ENCODE peak calls at places on chromosomes 6 and 20, in eight cellular contexts. One of them, this sample, is unnamed.

GRCh38 chr6:168326294-168327261 is 7.0 kb upstream of the DACT2 start:
- DNase-seq in CD8-positive, alpha-beta T cell: no peak
- DNase-seq in left lung: no peak
- DNase-seq in brain microvascular endothelial cell: peak; percentile 33
- DNase-seq in dorsolateral prefrontal cortex: no peak
- DNase-seq in AG10803: no peak
- DNase-seq in breast epithelium: no peak
- DNase-seq in upper lobe of left lung: no peak
- DNase-seq in this sample: no peak

GRCh38 chr6:107977283-107977682 is 19.3 kb upstream of the SEC63 start:
- DNase-seq in CD8-positive, alpha-beta T cell: no peak
- DNase-seq in left lung: no peak
- DNase-seq in brain microvascular endothelial cell: peak; percentile 18
- DNase-seq in dorsolateral prefrontal cortex: no peak
- DNase-seq in AG10803: peak; percentile 46
- DNase-seq in breast epithelium: no peak
- DNase-seq in upper lobe of left lung: no peak
- DNase-seq in this sample: no peak

GRCh38 chr6:152552616-152553209 is 84.4 kb downstream of the SYNE1 start:
- DNase-seq in CD8-positive, alpha-beta T cell: peak; percentile 26
- DNase-seq in left lung: peak; percentile 64
- DNase-seq in brain microvascular endothelial cell: peak; percentile 65
- DNase-seq in dorsolateral prefrontal cortex: peak; percentile 68
- DNase-seq in AG10803: peak; percentile 70
- DNase-seq in breast epithelium: no peak
- DNase-seq in upper lobe of left lung: peak; percentile 79
- DNase-seq in this sample: peak; percentile 64

GRCh38 chr6:3022765-3023662 is 23.3 kb downstream of the NQO2 start:
- DNase-seq in CD8-positive, alpha-beta T cell: no peak
- DNase-seq in left lung: no peak
- DNase-seq in brain microvascular endothelial cell: peak; percentile 2
- DNase-seq in dorsolateral prefrontal cortex: no peak
- DNase-seq in AG10803: peak; percentile 26
- DNase-seq in breast epithelium: no peak
- DNase-seq in upper lobe of left lung: peak; percentile 56
- DNase-seq in this sample: peak; percentile 19

GRCh38 chr6:12024715-12025434 is 12.8 kb downstream of the HIVEP1 start:
- DNase-seq in CD8-positive, alpha-beta T cell: no peak
- DNase-seq in left lung: no peak
- DNase-seq in brain microvascular endothelial cell: peak; percentile 42
- DNase-seq in dorsolateral prefrontal cortex: no peak
- DNase-seq in AG10803: peak; percentile 65
- DNase-seq in breast epithelium: no peak
- DNase-seq in upper lobe of left lung: no peak
- DNase-seq in this sample: no peak

GRCh38 chr20:36468149-36469000 is 72.9 kb upstream of the MYL9 start:
- DNase-seq in CD8-positive, alpha-beta T cell: no peak
- DNase-seq in left lung: no peak
- DNase-seq in brain microvascular endothelial cell: no peak
- DNase-seq in dorsolateral prefrontal cortex: peak; percentile 11
- DNase-seq in AG10803: no peak
- DNase-seq in breast epithelium: no peak
- DNase-seq in upper lobe of left lung: no peak
- DNase-seq in this sample: no peak

GRCh38 chr6:154252676-154253075 is 103.9 kb downstream of the IPCEF1 start:
- DNase-seq in CD8-positive, alpha-beta T cell: no peak
- DNase-seq in left lung: no peak
- DNase-seq in brain microvascular endothelial cell: no peak
- DNase-seq in dorsolateral prefrontal cortex: no peak
- DNase-seq in AG10803: peak; percentile 6
- DNase-seq in breast epithelium: no peak
- DNase-seq in upper lobe of left lung: no peak
- DNase-seq in this sample: no peak

GRCh38 chr20:13017235-13017634 is 8.5 kb downstream of the SPTLC3 start:
- DNase-seq in CD8-positive, alpha-beta T cell: no peak
- DNase-seq in left lung: no peak
- DNase-seq in brain microvascular endothelial cell: peak; percentile 29
- DNase-seq in dorsolateral prefrontal cortex: no peak
- DNase-seq in AG10803: peak; percentile 19
- DNase-seq in breast epithelium: no peak
- DNase-seq in upper lobe of left lung: no peak
- DNase-seq in this sample: no peak

GRCh38 chr6:138188278-138188923 is 26.7 kb downstream of the ARFGEF3 start:
- DNase-seq in CD8-positive, alpha-beta T cell: no peak
- DNase-seq in left lung: no peak
- DNase-seq in brain microvascular endothelial cell: no peak
- DNase-seq in dorsolateral prefrontal cortex: no peak
- DNase-seq in AG10803: no peak
- DNase-seq in breast epithelium: no peak
- DNase-seq in upper lobe of left lung: no peak
- DNase-seq in this sample: no peak

GRCh38 chr6:42482126-42482525 is 30.4 kb upstream of the TRERF1 start:
- DNase-seq in CD8-positive, alpha-beta T cell: no peak
- DNase-seq in left lung: no peak
- DNase-seq in brain microvascular endothelial cell: no peak
- DNase-seq in dorsolateral prefrontal cortex: no peak
- DNase-seq in AG10803: no peak
- DNase-seq in breast epithelium: no peak
- DNase-seq in upper lobe of left lung: no peak
- DNase-seq in this sample: no peak

GRCh38 chr6:159056432-159056831 is 11.6 kb upstream of the TAGAP start:
- DNase-seq in CD8-positive, alpha-beta T cell: no peak
- DNase-seq in left lung: no peak
- DNase-seq in brain microvascular endothelial cell: no peak
- DNase-seq in dorsolateral prefrontal cortex: no peak
- DNase-seq in AG10803: no peak
- DNase-seq in breast epithelium: no peak
- DNase-seq in upper lobe of left lung: no peak
- DNase-seq in this sample: no peak

GRCh38 chr6:137001287-137001976 is 43.3 kb downstream of the IL20RA start:
- DNase-seq in CD8-positive, alpha-beta T cell: no peak
- DNase-seq in left lung: no peak
- DNase-seq in brain microvascular endothelial cell: no peak
- DNase-seq in dorsolateral prefrontal cortex: no peak
- DNase-seq in AG10803: no peak
- DNase-seq in breast epithelium: no peak
- DNase-seq in upper lobe of left lung: no peak
- DNase-seq in this sample: no peak

GRCh38 chr6:73451166-73452106 is 661 bp downstream of the CGAS start:
- DNase-seq in CD8-positive, alpha-beta T cell: peak; percentile 54
- DNase-seq in left lung: peak; percentile 62
- DNase-seq in brain microvascular endothelial cell: peak; percentile 25
- DNase-seq in dorsolateral prefrontal cortex: no peak
- DNase-seq in AG10803: peak; percentile 49
- DNase-seq in breast epithelium: no peak
- DNase-seq in upper lobe of left lung: peak; percentile 63
- DNase-seq in this sample: peak; percentile 39

GRCh38 chr6:23650676-23651075 is 475.3 kb upstream of the NRSN1 start:
- DNase-seq in CD8-positive, alpha-beta T cell: no peak
- DNase-seq in left lung: no peak
- DNase-seq in brain microvascular endothelial cell: no peak
- DNase-seq in dorsolateral prefrontal cortex: no peak
- DNase-seq in AG10803: no peak
- DNase-seq in breast epithelium: no peak
- DNase-seq in upper lobe of left lung: no peak
- DNase-seq in this sample: no peak

GRCh38 chr6:125882243-125882642 is 74.3 kb upstream of the HINT3 start:
- DNase-seq in CD8-positive, alpha-beta T cell: no peak
- DNase-seq in left lung: no peak
- DNase-seq in brain microvascular endothelial cell: no peak
- DNase-seq in dorsolateral prefrontal cortex: no peak
- DNase-seq in AG10803: no peak
- DNase-seq in breast epithelium: no peak
- DNase-seq in upper lobe of left lung: no peak
- DNase-seq in this sample: no peak

GRCh38 chr6:38495511-38495910 is 144.2 kb downstream of the BTBD9 start:
- DNase-seq in CD8-positive, alpha-beta T cell: no peak
- DNase-seq in left lung: no peak
- DNase-seq in brain microvascular endothelial cell: no peak
- DNase-seq in dorsolateral prefrontal cortex: no peak
- DNase-seq in AG10803: no peak
- DNase-seq in breast epithelium: no peak
- DNase-seq in upper lobe of left lung: no peak
- DNase-seq in this sample: no peak

GRCh38 chr6:33671381-33672072 is 40.0 kb downstream of the UQCC2 start:
- DNase-seq in CD8-positive, alpha-beta T cell: no peak
- DNase-seq in left lung: no peak
- DNase-seq in brain microvascular endothelial cell: no peak
- DNase-seq in dorsolateral prefrontal cortex: no peak
- DNase-seq in AG10803: no peak
- DNase-seq in breast epithelium: no peak
- DNase-seq in upper lobe of left lung: no peak
- DNase-seq in this sample: no peak
- TF ChIP-seq CTCF in CD8-positive, alpha-beta T cell: no peak
- TF ChIP-seq CTCF in left lung: no peak
- TF ChIP-seq CTCF in brain microvascular endothelial cell: no peak
- TF ChIP-seq CTCF in dorsolateral prefrontal cortex: no peak
- TF ChIP-seq CTCF in AG10803: no peak
- TF ChIP-seq CTCF in breast epithelium: no peak
- TF ChIP-seq CTCF in upper lobe of left lung: no peak
- TF ChIP-seq CTCF in this sample: no peak

DNA sequence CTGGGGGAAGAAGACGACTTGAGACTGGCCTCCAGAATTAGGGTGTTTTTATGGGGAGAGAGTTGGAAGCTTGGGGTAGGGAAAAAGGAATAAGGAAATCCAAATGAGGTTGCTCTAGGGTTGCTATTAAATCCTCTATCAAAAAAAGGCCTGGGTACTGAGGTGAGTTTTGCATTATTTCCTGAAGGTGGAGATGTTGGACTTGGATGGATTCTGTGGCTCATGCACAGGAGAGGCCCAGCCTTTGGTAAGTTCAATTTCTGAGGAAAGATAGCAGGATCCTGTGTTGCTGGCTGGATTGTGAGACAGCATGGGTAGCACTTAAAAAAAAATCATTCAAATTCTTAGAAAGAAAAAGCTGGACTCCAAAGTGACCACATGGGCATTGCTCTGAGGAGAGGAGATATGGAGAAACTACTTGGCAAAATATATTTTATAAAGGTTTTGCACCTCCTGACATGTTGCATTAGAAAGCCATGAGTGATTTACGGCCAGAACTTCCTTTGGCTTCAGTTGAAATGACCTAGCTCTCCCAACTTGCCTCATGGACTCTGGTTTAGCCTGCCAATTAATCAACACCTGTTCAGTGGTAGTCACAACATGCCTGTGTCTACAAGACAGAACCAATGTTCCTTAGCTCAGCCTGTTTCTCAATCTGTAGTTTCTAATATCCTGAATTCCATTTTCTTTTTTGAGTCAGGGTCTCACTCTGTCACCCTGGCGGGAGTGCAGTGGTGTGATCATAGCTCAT is 152.1 kb upstream of the RALGAPA2 start:
- DNase-seq in CD8-positive, alpha-beta T cell: no peak
- DNase-seq in left lung: no peak
- DNase-seq in brain microvascular endothelial cell: no peak
- DNase-seq in dorsolateral prefrontal cortex: no peak
- DNase-seq in AG10803: peak; percentile 11
- DNase-seq in breast epithelium: no peak
- DNase-seq in upper lobe of left lung: no peak
- DNase-seq in this sample: no peak
- TF ChIP-seq CTCF in CD8-positive, alpha-beta T cell: no peak
- TF ChIP-seq CTCF in left lung: no peak
- TF ChIP-seq CTCF in brain microvascular endothelial cell: no peak
- TF ChIP-seq CTCF in dorsolateral prefrontal cortex: peak; percentile 38
- TF ChIP-seq CTCF in AG10803: peak; percentile 33
- TF ChIP-seq CTCF in breast epithelium: peak; percentile 12
- TF ChIP-seq CTCF in upper lobe of left lung: no peak
- TF ChIP-seq CTCF in this sample: no peak

DNA sequence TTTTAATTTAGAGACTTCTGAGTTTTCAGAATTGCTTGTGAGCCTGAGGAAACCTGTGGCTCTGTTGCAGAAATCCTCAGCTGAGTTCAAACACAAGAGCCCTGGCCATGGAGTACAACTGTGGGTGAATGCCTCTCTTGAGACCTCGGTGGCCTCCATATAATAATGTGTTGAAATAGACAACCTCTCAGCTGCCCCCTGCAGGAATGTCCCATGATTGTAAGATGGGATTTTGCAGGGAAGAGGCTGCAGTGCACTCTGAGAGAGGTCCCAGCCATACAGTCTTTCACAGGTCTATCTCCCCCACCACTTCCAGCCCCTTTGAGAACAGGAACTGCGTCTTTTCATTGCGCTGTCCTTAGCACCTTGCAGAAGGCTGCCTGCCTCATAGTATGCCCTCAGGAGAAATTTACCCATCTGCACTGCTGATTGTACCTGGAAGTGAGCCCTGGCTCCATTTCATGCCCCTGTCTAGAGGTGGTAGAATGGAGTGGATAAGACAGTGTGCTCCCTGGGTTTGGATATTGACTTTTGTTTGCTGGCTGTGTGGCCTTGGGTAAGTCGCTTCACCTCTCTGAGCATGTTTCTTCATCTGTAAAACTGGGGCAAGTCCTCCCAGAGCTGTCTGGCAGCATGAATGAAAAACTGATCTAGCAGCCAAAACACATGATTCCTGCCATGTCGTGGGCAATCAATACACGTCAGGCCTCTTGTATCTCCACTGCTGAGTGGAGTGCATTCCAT is 16.8 kb upstream of the CDH22 start:
- DNase-seq in CD8-positive, alpha-beta T cell: no peak
- DNase-seq in left lung: no peak
- DNase-seq in brain microvascular endothelial cell: peak; percentile 35
- DNase-seq in dorsolateral prefrontal cortex: no peak
- DNase-seq in AG10803: peak; percentile 10
- DNase-seq in breast epithelium: no peak
- DNase-seq in upper lobe of left lung: no peak
- DNase-seq in this sample: no peak
- TF ChIP-seq CTCF in CD8-positive, alpha-beta T cell: no peak
- TF ChIP-seq CTCF in left lung: no peak
- TF ChIP-seq CTCF in brain microvascular endothelial cell: peak; percentile 69
- TF ChIP-seq CTCF in dorsolateral prefrontal cortex: peak; percentile 16
- TF ChIP-seq CTCF in AG10803: peak; percentile 44
- TF ChIP-seq CTCF in breast epithelium: peak; percentile 11
- TF ChIP-seq CTCF in upper lobe of left lung: no peak
- TF ChIP-seq CTCF in this sample: peak; percentile 20

GRCh38 chr6:24858154-24858801 is 59.6 kb upstream of the ARMH2 start:
- DNase-seq in CD8-positive, alpha-beta T cell: peak; percentile 58
- DNase-seq in left lung: no peak
- DNase-seq in brain microvascular endothelial cell: no peak
- DNase-seq in dorsolateral prefrontal cortex: no peak
- DNase-seq in AG10803: peak; percentile 69
- DNase-seq in breast epithelium: no peak
- DNase-seq in upper lobe of left lung: peak; percentile 54
- DNase-seq in this sample: no peak

GRCh38 chr6:24856954-24857670 is 58.4 kb upstream of the ARMH2 start:
- DNase-seq in CD8-positive, alpha-beta T cell: no peak
- DNase-seq in left lung: no peak
- DNase-seq in brain microvascular endothelial cell: no peak
- DNase-seq in dorsolateral prefrontal cortex: no peak
- DNase-seq in AG10803: no peak
- DNase-seq in breast epithelium: no peak
- DNase-seq in upper lobe of left lung: no peak
- DNase-seq in this sample: no peak

GRCh38 chr6:24855389-24856245 is 56.9 kb upstream of the ARMH2 start:
- DNase-seq in CD8-positive, alpha-beta T cell: peak; percentile 67
- DNase-seq in left lung: no peak
- DNase-seq in brain microvascular endothelial cell: peak; percentile 64
- DNase-seq in dorsolateral prefrontal cortex: peak; percentile 30
- DNase-seq in AG10803: peak; percentile 71
- DNase-seq in breast epithelium: no peak
- DNase-seq in upper lobe of left lung: peak; percentile 77
- DNase-seq in this sample: peak; percentile 63

GRCh38 chr6:24854077-24854670 is 55.5 kb upstream of the ARMH2 start:
- DNase-seq in CD8-positive, alpha-beta T cell: no peak
- DNase-seq in left lung: no peak
- DNase-seq in brain microvascular endothelial cell: no peak
- DNase-seq in dorsolateral prefrontal cortex: no peak
- DNase-seq in AG10803: no peak
- DNase-seq in breast epithelium: no peak
- DNase-seq in upper lobe of left lung: no peak
- DNase-seq in this sample: no peak

GRCh38 chr6:24856246-24856599 is 57.5 kb upstream of the ARMH2 start:
- DNase-seq in CD8-positive, alpha-beta T cell: no peak
- DNase-seq in left lung: no peak
- DNase-seq in brain microvascular endothelial cell: no peak
- DNase-seq in dorsolateral prefrontal cortex: no peak
- DNase-seq in AG10803: no peak
- DNase-seq in breast epithelium: no peak
- DNase-seq in upper lobe of left lung: no peak
- DNase-seq in this sample: no peak
- TF ChIP-seq CTCF in CD8-positive, alpha-beta T cell: no peak
- TF ChIP-seq CTCF in left lung: no peak
- TF ChIP-seq CTCF in brain microvascular endothelial cell: no peak
- TF ChIP-seq CTCF in dorsolateral prefrontal cortex: no peak
- TF ChIP-seq CTCF in AG10803: no peak
- TF ChIP-seq CTCF in breast epithelium: no peak
- TF ChIP-seq CTCF in upper lobe of left lung: no peak
- TF ChIP-seq CTCF in this sample: peak; percentile 28